ENCODE peak calls at places on chromosome 11, in ten cellular contexts. K is A549, J is osteoblast, I is MCF 10A, H is AG10803, M is lower leg skin, Z is WTC11, N is IMR-90, W is GM13976, B is lower lobe of right lung. L is an unnamed sample.
A peak's percentile ranks its signal among the peaks of the same experiment; 100 is the strongest.

GRCh38 chr11:67300256-67300755 is 3.0 kb upstream of the SSH3 start:
- DNase-seq in K (no peak), J (no peak), I (no peak), H (no peak), M (no peak), Z (no peak), N (no peak), W (no peak), B (peak; percentile 45), L (no peak)

GRCh38 chr11:72773291-72773690 is 20.6 kb downstream of the STARD10 start:
- DNase-seq in K (no peak), J (peak; percentile 99), I (peak; percentile 62), H (peak; percentile 86), M (no peak), Z (no peak), N (peak; percentile 93), W (no peak), B (no peak), L (no peak)

GRCh38 chr11:107508201-107508857 is 50.7 kb upstream of the CWF19L2 start:
- DNase-seq in K (no peak), J (no peak), I (no peak), H (no peak), M (no peak), Z (no peak), N (no peak), W (no peak), B (no peak), L (no peak)

GRCh38 chr11:96486890-96487633 is 97.2 kb downstream of the JRKL start:
- DNase-seq in K (no peak), J (no peak), I (peak; percentile 30), H (no peak), M (no peak), Z (no peak), N (peak; percentile 25), W (no peak), B (no peak), L (peak; percentile 43)

GRCh38 chr11:96186806-96187205 is 156.2 kb downstream of the MAML2 start:
- DNase-seq in K (no peak), J (no peak), I (no peak), H (no peak), M (no peak), Z (no peak), N (no peak), W (no peak), B (no peak), L (no peak)

GRCh38 chr11:66579017-66579606 is 10.7 kb upstream of the CTSF start:
- DNase-seq in K (peak; percentile 87), J (peak; percentile 99), I (peak; percentile 73), H (peak; percentile 59), M (peak; percentile 37), Z (peak; percentile 88), N (peak; percentile 77), W (peak; percentile 88), B (peak; percentile 88), L (no peak)

GRCh38 chr11:70572974-70573260 is 174.6 kb downstream of the CTTN start:
- DNase-seq in K (no peak), J (no peak), I (no peak), H (no peak), M (no peak), Z (no peak), N (no peak), W (no peak), B (peak; percentile 14), L (no peak)

GRCh38 chr11:75319035-75319877 is 32.2 kb downstream of the ARRB1 start:
- DNase-seq in K (no peak), J (peak; percentile 73), I (peak; percentile 52), H (no peak), M (no peak), Z (no peak), N (peak; percentile 32), W (no peak), B (peak; percentile 47), L (no peak)

GRCh38 chr11:74755395-74755995 is 6.8 kb downstream of the RNF169 start:
- DNase-seq in K (no peak), J (no peak), I (peak; percentile 7), H (no peak), M (no peak), Z (no peak), N (peak; percentile 4), W (no peak), B (no peak), L (no peak)

GRCh38 chr11:130163346-130164220 is 4.0 kb downstream of the ST14 start:
- DNase-seq in K (no peak), J (no peak), I (no peak), H (no peak), M (peak; percentile 50), Z (no peak), N (no peak), W (no peak), B (peak; percentile 66), L (no peak)

GRCh38 chr11:65444314-65445051 is 21.9 kb downstream of the NEAT1 start:
- DNase-seq in K (no peak), J (peak; percentile 58), I (peak; percentile 38), H (peak; percentile 18), M (no peak), Z (no peak), N (peak; percentile 43), W (no peak), B (no peak), L (no peak)

GRCh38 chr11:65593518-65594414 is 1.8 kb downstream of the KCNK7 start:
- DNase-seq in K (no peak), J (peak; percentile 98), I (no peak), H (no peak), M (no peak), Z (peak; percentile 80), N (no peak), W (peak; percentile 80), B (no peak), L (no peak)

GRCh38 chr11:12925520-12925919 is 83.6 kb upstream of the RASSF10 start:
- DNase-seq in K (no peak), J (no peak), I (no peak), H (no peak), M (no peak), Z (no peak), N (no peak), W (no peak), B (no peak), L (no peak)

GRCh38 chr11:115699733-115700132 is 195.5 kb upstream of the CADM1 start:
- DNase-seq in K (no peak), J (no peak), I (no peak), H (peak; percentile 78), M (no peak), Z (no peak), N (peak; percentile 80), W (no peak), B (no peak), L (no peak)

GRCh38 chr11:19196458-19196857 is 5.3 kb downstream of the CSRP3 start:
- DNase-seq in K (no peak), J (no peak), I (peak; percentile 22), H (no peak), M (no peak), Z (no peak), N (no peak), W (no peak), B (no peak), L (no peak)
- TF ChIP-seq CTCF in K (no peak), J (no peak), I (no peak), H (no peak), M (no peak), Z (no peak), N (no peak), W (no peak), B (no peak), L (no peak)

DNA sequence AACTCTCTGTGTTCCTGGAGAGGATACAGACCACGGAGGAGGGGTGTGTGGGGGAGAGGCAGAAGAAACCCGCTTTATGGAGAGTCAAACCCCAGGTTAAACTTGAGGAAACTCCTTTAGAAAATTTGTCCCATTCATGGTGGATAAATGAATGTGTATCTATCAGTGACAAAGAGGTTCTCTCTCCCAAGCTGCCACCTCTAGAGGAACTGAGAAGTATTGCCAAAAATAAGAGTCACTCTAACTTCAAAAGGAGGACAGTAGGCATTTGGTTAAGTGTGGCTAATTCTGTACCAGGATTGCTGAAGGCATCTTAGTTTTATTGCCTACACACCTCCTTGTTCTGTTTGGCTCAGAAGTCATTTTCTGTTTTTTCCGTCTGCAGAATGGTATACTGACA is 189.0 kb upstream of the MPPED2 start:
- DNase-seq in K (no peak), J (no peak), I (no peak), H (no peak), M (no peak), Z (no peak), N (no peak), W (no peak), B (no peak), L (no peak)
- TF ChIP-seq CTCF in K (no peak), J (no peak), I (no peak), H (no peak), M (no peak), Z (no peak), N (no peak), W (no peak), B (no peak), L (no peak)

GRCh38 chr11:82864268-82864667 is 36.0 kb downstream of the PRCP start:
- DNase-seq in K (peak; percentile 66), J (peak; percentile 46), I (peak; percentile 81), H (peak; percentile 47), M (peak; percentile 77), Z (peak; percentile 55), N (peak; percentile 41), W (peak; percentile 35), B (peak; percentile 77), L (peak; percentile 36)
- TF ChIP-seq CTCF in K (peak; percentile 67), J (peak; percentile 79), I (peak; percentile 63), H (peak; percentile 66), M (no peak), Z (no peak), N (peak; percentile 62), W (peak; percentile 40), B (peak; percentile 59), L (peak; percentile 78)

GRCh38 chr11:36149538-36150242 is 139.5 kb downstream of the COMMD9 start:
- DNase-seq in K (peak; percentile 98), J (peak; percentile 100), I (peak; percentile 100), H (peak; percentile 95), M (peak; percentile 85), Z (peak; percentile 34), N (peak; percentile 100), W (peak; percentile 62), B (peak; percentile 43), L (no peak)
- TF ChIP-seq CTCF in K (peak; percentile 74), J (peak; percentile 66), I (peak; percentile 80), H (peak; percentile 60), M (no peak), Z (peak; percentile 30), N (peak; percentile 66), W (peak; percentile 37), B (peak; percentile 29), L (peak; percentile 87)